ENCODE peak calls at places on chromosome 17, in eight cellular contexts. Y, K, R, H, X, D, Q and B are unnamed samples.

GRCh38 chr17:5672815-5673430 is 88.6 kb upstream of the NLRP1 start:
- DNase-seq in X (no peak), D (no peak), Q (no peak), K (no peak), Y (no peak), H (no peak), R (no peak), B (peak; percentile 32)

GRCh38 chr17:56652608-56653007 is 59.1 kb downstream of the NOG start:
- DNase-seq in R (no peak), D (no peak), Y (no peak), K (no peak), H (no peak), X (no peak), Q (peak; percentile 31), B (no peak)

GRCh38 chr17:28745052-28745776 is 1.4 kb downstream of the TRAF4 start:
- DNase-seq in H (peak; percentile 41), K (peak; percentile 65), Q (peak; percentile 41), X (no peak), Y (peak; percentile 85), D (peak; percentile 84), R (peak; percentile 85), B (peak; percentile 82)

GRCh38 chr17:28572294-28573099 is 1.2 kb upstream of the PIGS start:
- DNase-seq in R (no peak), Q (no peak), X (no peak), K (no peak), Y (no peak), H (no peak), D (no peak), B (peak; percentile 61)

GRCh38 chr17:55484575-55484974 is 26.7 kb downstream of the SMIM36 start:
- DNase-seq in Q (peak; percentile 7), D (no peak), X (no peak), H (no peak), R (no peak), K (no peak), Y (no peak), B (no peak)

GRCh38 chr17:58531661-58532554 is 17.5 kb upstream of the MTMR4 start:
- DNase-seq in Q (peak; percentile 56), D (peak; percentile 80), Y (peak; percentile 76), X (peak; percentile 79), R (peak; percentile 91), H (no peak), K (peak; percentile 87), B (peak; percentile 91)

GRCh38 chr17:75313941-75314550 is 24.8 kb upstream of the SLC25A19 start:
- DNase-seq in Y (no peak), R (no peak), D (no peak), X (peak; percentile 72), K (no peak), H (no peak), Q (no peak), B (no peak)

GRCh38 chr17:57544381-57544780 is 200.7 kb downstream of the CCDC182 start:
- DNase-seq in R (no peak), X (no peak), D (no peak), Y (no peak), K (no peak), H (no peak), Q (no peak), B (no peak)

GRCh38 chr17:6492892-6493674 is 48.8 kb downstream of the PIMREG start:
- DNase-seq in Q (no peak), R (peak; percentile 7), X (peak; percentile 30), H (no peak), K (no peak), Y (no peak), D (peak; percentile 21), B (peak; percentile 82)

GRCh38 chr17:81387235-81388060 is 7.8 kb upstream of the BAHCC1 start:
- DNase-seq in Y (peak; percentile 80), D (peak; percentile 65), K (no peak), X (peak; percentile 85), H (no peak), R (no peak), Q (peak; percentile 64), B (peak; percentile 84)

GRCh38 chr17:70172921-70173320 is 3.6 kb downstream of the KCNJ2 start:
- DNase-seq in X (no peak), Q (peak; percentile 25), H (no peak), Y (no peak), R (no peak), D (no peak), K (no peak), B (no peak)

GRCh38 chr17:58365980-58366595 is 14.1 kb upstream of the SUPT4H1 start:
- DNase-seq in D (no peak), R (no peak), Y (no peak), X (no peak), Q (no peak), K (no peak), H (no peak), B (no peak)

GRCh38 chr17:10046259-10046658 is 141.2 kb upstream of the RCVRN start:
- DNase-seq in X (no peak), Y (no peak), H (no peak), K (no peak), R (no peak), D (no peak), Q (no peak), B (no peak)

DNA sequence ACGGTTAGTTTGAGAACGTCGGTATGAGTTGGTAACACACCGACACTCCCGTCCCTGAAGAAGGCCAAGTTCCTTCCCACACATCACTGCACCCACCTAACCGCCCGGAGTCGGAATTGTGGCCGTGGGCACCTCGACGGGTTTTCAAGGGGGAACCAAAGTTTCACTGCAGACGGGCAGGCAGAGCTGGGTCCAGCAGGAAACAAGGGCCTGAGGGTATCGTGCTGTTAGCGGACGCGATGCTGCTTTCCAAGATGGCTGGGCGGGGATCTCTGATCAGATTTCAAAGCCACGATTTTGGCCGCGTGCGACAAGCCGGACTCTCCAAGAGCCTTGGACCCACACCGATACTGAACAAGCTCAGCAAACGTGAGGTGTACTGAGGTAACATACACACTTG is 82.3 kb upstream of the DOC2B start:
- DNase-seq in R (peak; percentile 30), Y (no peak), K (peak; percentile 19), Q (no peak), D (peak; percentile 59), X (no peak), H (no peak), B (peak; percentile 39)
- H3K4me3 ChIP-seq in R (no peak overlapping the region), Y (no peak overlapping the region), K (no peak overlapping the region), Q (no peak overlapping the region), D (no peak overlapping the region), X (no peak overlapping the region), H (no peak overlapping the region), B (no peak overlapping the region)

DNA sequence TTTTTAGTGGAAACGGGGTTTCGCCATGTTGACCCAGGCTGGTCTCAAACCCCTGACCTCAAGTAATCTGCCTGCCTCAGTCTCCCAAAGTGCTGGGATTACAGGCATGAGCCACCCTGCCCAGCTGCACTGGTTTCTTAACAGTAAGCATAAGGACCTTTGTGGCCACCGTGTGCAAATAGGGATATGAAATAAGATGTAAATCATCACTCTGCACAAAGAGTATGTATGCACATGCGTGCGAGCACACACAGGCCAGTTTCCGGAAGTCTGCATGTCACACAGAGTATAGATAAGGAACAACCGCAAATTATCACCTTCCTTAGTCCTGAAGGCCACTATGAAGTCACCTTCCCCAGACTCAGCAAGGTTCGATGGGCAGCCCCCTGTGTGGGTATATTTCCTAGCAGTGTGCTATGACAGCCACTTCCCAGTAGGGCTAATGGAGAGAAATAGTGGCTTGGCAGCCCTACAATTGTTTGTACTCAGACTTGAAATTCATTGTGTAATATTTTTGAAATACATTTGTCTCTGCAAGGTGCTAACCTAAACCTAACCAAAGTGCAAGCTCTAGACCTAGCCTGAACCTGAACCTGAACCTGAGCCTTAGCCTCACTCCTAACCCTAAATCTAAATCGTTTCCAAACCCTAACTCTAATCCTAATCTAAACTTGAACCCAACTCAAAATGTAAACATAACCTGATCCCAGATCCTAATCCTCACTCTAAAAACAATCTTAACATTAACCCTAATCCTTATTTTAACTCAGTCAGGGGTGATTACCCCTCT is 48.4 kb upstream of the SKAP1 start:
- DNase-seq in H (no peak), Y (no peak), R (no peak), Q (no peak), D (no peak), K (no peak), X (no peak), B (no peak)
- TF ChIP-seq CTCF in H (no peak), Y (no peak), R (no peak), Q (no peak), D (no peak), K (no peak), X (no peak), B (peak; percentile 44)

GRCh38 chr17:74212913-74213791 is at the start of gene TTYH2:
- DNase-seq in D (peak; percentile 96), Y (peak; percentile 95), Q (peak; percentile 93), K (peak; percentile 81), X (peak; percentile 94), H (peak; percentile 88), R (peak; percentile 94), B (peak; percentile 96)

GRCh38 chr17:74211141-74211928 is 2.0 kb upstream of the TTYH2 start:
- DNase-seq in Q (peak; percentile 28), H (no peak), D (no peak), Y (peak; percentile 51), R (no peak), K (peak; percentile 73), X (no peak), B (peak; percentile 94)

GRCh38 chr17:74211929-74212261 is 1.5 kb upstream of the TTYH2 start:
- DNase-seq in Q (no peak), X (no peak), R (no peak), D (no peak), H (no peak), K (no peak), Y (no peak), B (no peak)

GRCh38 chr17:74212262-74212912 is 984 bp upstream of the TTYH2 start:
- DNase-seq in Q (peak; percentile 33), R (peak; percentile 82), D (no peak), Y (peak; percentile 42), X (no peak), K (peak; percentile 64), H (no peak), B (peak; percentile 88)

GRCh38 chr17:74210191-74211140 is 2.9 kb upstream of the TTYH2 start:
- DNase-seq in D (peak; percentile 79), R (peak; percentile 91), K (peak; percentile 84), Q (peak; percentile 80), X (peak; percentile 84), Y (peak; percentile 72), H (peak; percentile 71), B (peak; percentile 94)
- H3K4me1 ChIP-seq in D (peaks cover 63% of the 10 kb centered on the region), R (peaks cover 39% of the 10 kb centered on the region), K (peaks cover 26% of the 10 kb centered on the region), Q (peaks cover 53% of the 10 kb centered on the region), X (peaks cover 51% of the 10 kb centered on the region), Y (peaks cover 44% of the 10 kb centered on the region), H (no peaks in the 10 kb centered on the region), B (peaks cover 20% of the 10 kb centered on the region)

GRCh38 chr17:79921411-79922160 is 82.3 kb upstream of the CBX4 start:
- DNase-seq in K (no peak), R (no peak), H (no peak), Q (no peak), Y (no peak), D (no peak), X (no peak), B (no peak)

GRCh38 chr17:79918581-79919163 is 79.4 kb upstream of the CBX4 start:
- DNase-seq in X (no peak), D (no peak), Y (no peak), K (no peak), H (no peak), Q (peak; percentile 19), R (no peak), B (no peak)

GRCh38 chr17:79919164-79919585 is 79.9 kb upstream of the CBX4 start:
- DNase-seq in Q (peak; percentile 95), D (peak; percentile 95), K (no peak), X (peak; percentile 96), R (peak; percentile 90), H (peak; percentile 43), Y (no peak), B (peak; percentile 60)

GRCh38 chr17:79920751-79921410 is 81.6 kb upstream of the CBX4 start:
- DNase-seq in R (no peak), X (no peak), H (no peak), D (no peak), K (no peak), Y (no peak), Q (no peak), B (no peak)

GRCh38 chr17:79919862-79920720 is 80.9 kb upstream of the CBX4 start:
- DNase-seq in Y (no peak), H (no peak), R (no peak), D (no peak), K (no peak), Q (no peak), X (no peak), B (no peak)
- H3K4me3 ChIP-seq in Y (no peak overlapping the region), H (peak overlapping the region; percentile 9), R (no peak overlapping the region), D (no peak overlapping the region), K (no peak overlapping the region), Q (no peak overlapping the region), X (no peak overlapping the region), B (no peak overlapping the region)